ENCODE peak calls at places on chromosomes 16 and 17, in six cellular contexts. S is endothelial cell of umbilical vein, E is breast epithelium, H is Peyer's patch, W is sigmoid colon, M is spleen. Q is an unnamed sample. For H3K4me1, the result is how much of the 10 kb centered on the place peaks cover.

GRCh38 chr16:55418586-55418985 is 60.4 kb upstream of the MMP2 start:
- DNase-seq in S (no peak), E (no peak), H (no peak), W (no peak), M (no peak), Q (no peak)

GRCh38 chr17:32794533-32795246 is 82.2 kb downstream of the MYO1D start:
- DNase-seq in S (peak), E (no peak), H (peak), W (no peak), M (no peak), Q (no peak)

GRCh38 chr16:6977906-6978305 is 354.7 kb upstream of the RBFOX1 start:
- DNase-seq in S (no peak), E (no peak), H (no peak), W (no peak), M (no peak), Q (no peak)

GRCh38 chr16:3536271-3536671 is 35.5 kb downstream of the CLUAP1 start:
- DNase-seq in S (no peak), E (no peak), H (no peak), W (no peak), M (no peak), Q (no peak)

GRCh38 chr17:68600123-68600880 is 865 bp downstream of the FAM20A start:
- DNase-seq in S (no peak), E (no peak), H (no peak), W (no peak), M (peak), Q (peak)

GRCh38 chr17:49193513-49194296 is 16.7 kb downstream of the GNGT2 start:
- DNase-seq in S (peak), E (peak), H (peak), W (peak), M (peak), Q (peak)

GRCh38 chr16:27449434-27450188 is 47.6 kb downstream of the IL21R start:
- DNase-seq in S (no peak), E (no peak), H (peak), W (no peak), M (peak), Q (no peak)

GRCh38 chr17:73189417-73190099 is 3.3 kb upstream of the COG1 start:
- DNase-seq in S (no peak), E (no peak), H (peak), W (no peak), M (no peak), Q (no peak)

GRCh38 chr17:2854662-2855061 is 58.4 kb downstream of the RAP1GAP2 start:
- DNase-seq in S (no peak), E (no peak), H (no peak), W (no peak), M (no peak), Q (no peak)

GRCh38 chr16:73847090-73847489 is 449.5 kb upstream of the PSMD7 start:
- DNase-seq in S (no peak), E (no peak), H (peak), W (no peak), M (no peak), Q (no peak)

GRCh38 chr17:55238931-55239297 is 25.8 kb upstream of the HLF start:
- DNase-seq in S (no peak), E (no peak), H (no peak), W (no peak), M (no peak), Q (no peak)

GRCh38 chr17:33521784-33522183 is 228.7 kb upstream of the ASIC2 start:
- DNase-seq in S (no peak), E (no peak), H (no peak), W (no peak), M (no peak), Q (no peak)

GRCh38 chr16:88505405-88506082 is 52.5 kb downstream of the ZFPM1 start:
- DNase-seq in S (no peak), E (no peak), H (peak), W (no peak), M (no peak), Q (no peak)

GRCh38 chr16:66028505-66029216 is 337.8 kb upstream of the CDH5 start:
- DNase-seq in S (no peak), E (no peak), H (peak), W (no peak), M (no peak), Q (peak)

GRCh38 chr16:15961060-15961511 is 11.7 kb downstream of the ABCC1 start:
- DNase-seq in S (peak), E (no peak), H (peak), W (no peak), M (no peak), Q (no peak)

GRCh38 chr16:15518412-15519351 is 84.3 kb downstream of the BMERB1 start:
- DNase-seq in S (peak), E (no peak), H (no peak), W (peak), M (no peak), Q (peak)

GRCh38 chr16:87850009-87851006 is 19.0 kb downstream of the SLC7A5 start:
- DNase-seq in S (peak), E (no peak), H (peak), W (no peak), M (peak), Q (peak)

GRCh38 chr17:59287887-59288286 is 43.6 kb upstream of the YPEL2 start:
- DNase-seq in S (no peak), E (no peak), H (no peak), W (no peak), M (no peak), Q (no peak)

GRCh38 chr16:55861288-55861687 is 13.9 kb downstream of the CES5A start:
- DNase-seq in S (no peak), E (no peak), H (no peak), W (no peak), M (no peak), Q (no peak)

GRCh38 chr16:89370081-89370511 is 120.3 kb downstream of the ANKRD11 start:
- DNase-seq in S (no peak), E (no peak), H (no peak), W (no peak), M (no peak), Q (no peak)

GRCh38 chr16:30066882-30067583 is 1.5 kb downstream of the ALDOA start:
- DNase-seq in S (no peak), E (no peak), H (peak), W (peak), M (no peak), Q (no peak)

GRCh38 chr16:83002351-83003334 is 375.9 kb downstream of the CDH13 start:
- DNase-seq in S (peak), E (no peak), H (no peak), W (no peak), M (no peak), Q (no peak)

GRCh38 chr17:67546578-67547527 is 169.8 kb downstream of the PITPNC1 start:
- DNase-seq in S (peak), E (no peak), H (peak), W (peak), M (peak), Q (peak)

GRCh38 chr17:59366040-59366757 is 34.7 kb downstream of the YPEL2 start:
- DNase-seq in S (no peak), E (no peak), H (no peak), W (no peak), M (no peak), Q (peak)

GRCh38 chr17:37110012-37110701 is 161.4 kb downstream of the AATF start:
- DNase-seq in S (peak), E (no peak), H (no peak), W (no peak), M (no peak), Q (no peak)

GRCh38 chr16:74462361-74462760 is 41.1 kb upstream of the CLEC18B start:
- DNase-seq in S (no peak), E (no peak), H (peak), W (no peak), M (no peak), Q (no peak)

GRCh38 chr16:86393907-86394626 is 116.3 kb upstream of the FOXF1 start:
- DNase-seq in S (no peak), E (no peak), H (no peak), W (no peak), M (no peak), Q (no peak)

DNA sequence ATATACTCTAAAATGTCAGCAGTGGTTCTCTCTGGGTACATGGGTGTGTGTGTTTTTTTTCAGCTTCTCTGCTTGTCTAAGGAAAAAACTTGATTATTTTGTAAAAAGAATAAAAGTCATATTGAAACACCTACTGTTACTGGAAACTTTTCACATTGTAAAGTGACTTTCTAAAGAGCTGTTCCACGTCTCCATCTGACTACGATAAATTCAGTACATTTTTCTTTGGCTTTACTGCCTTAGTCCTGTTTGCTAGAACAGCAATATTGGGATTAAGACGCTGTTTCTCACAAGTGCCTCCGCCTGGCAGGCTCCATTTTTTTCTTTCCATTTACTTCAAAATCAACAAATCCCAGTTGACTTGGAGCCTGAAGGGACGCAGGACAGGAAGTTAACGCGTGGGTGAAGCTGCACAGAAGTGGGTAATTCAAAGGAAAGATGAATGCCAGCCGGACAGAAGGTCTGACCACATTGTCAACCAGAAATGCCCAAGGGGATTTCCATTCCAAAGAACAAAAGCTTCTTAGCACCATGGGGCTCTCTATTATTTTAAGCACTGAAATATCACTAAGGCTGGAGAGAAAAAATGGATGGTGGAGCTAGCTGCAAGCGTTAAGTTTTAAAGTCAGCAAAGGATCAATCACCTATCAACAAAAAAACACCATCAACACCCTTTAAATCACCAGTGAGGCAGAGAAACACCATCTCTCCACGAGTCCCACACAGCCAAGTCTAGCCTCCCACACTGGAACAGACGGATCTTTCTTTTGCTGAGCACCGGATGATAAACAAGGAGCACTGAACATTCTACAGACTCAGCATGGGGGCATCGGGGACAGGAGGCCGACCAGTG is 8.4 kb downstream of the GLOD4 start:
- DNase-seq in S (no peak), E (no peak), H (no peak), W (no peak), M (no peak), Q (no peak)
- H3K27ac ChIP-seq in S (no peak), E (no peak), H (no peak), W (no peak), M (no peak), Q (no peak)

GRCh38 chr17:77318491-77319210 is 177.9 kb downstream of the SEC14L1 start:
- DNase-seq in S (no peak), E (no peak), H (peak), W (peak), M (peak), Q (peak)
- TF ChIP-seq POLR2A in S (no peak), E (no peak), H (no peak), W (no peak), M (no peak), Q (no peak)

GRCh38 chr16:70734522-70734921 is 48.7 kb upstream of the MTSS2 start:
- DNase-seq in S (no peak), E (no peak), H (no peak), W (no peak), M (no peak), Q (no peak)
- H3K4me1 ChIP-seq in S (under half), E (under half), H (under half), W (half or more), M (under half), Q (under half)

DNA sequence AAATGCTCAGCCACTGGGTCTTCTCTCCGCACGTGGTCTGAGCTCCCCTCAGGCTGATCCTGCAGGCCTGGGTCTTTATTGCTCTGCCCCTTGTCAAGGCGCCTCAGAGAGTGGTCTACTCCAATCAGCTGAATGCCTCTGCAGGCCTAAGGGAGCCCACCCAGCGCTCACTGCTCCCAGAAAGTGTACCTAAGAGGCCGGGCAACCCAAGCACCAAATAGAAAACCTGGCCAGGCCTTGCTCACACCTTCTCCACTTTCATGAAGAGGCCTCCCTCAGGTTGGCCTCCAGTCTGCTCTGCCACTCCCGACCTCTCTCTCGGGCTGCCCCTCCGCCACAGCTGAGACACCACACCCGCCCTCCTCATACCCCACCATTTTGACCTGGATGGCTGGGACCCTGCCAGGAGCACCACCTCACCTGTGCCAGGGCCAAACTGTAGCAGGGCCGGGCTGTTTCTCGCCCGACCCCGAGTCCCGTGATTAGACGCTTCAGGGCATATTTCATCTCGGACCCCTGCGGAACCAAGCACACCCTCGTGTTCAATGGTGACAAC is 665 bp downstream of the MYBBP1A start:
- DNase-seq in S (no peak), E (no peak), H (no peak), W (peak), M (no peak), Q (no peak)
- H3K27ac ChIP-seq in S (peak), E (peak), H (no peak), W (peak), M (peak), Q (peak)

GRCh38 chr17:16442594-16443389 is 27.4 kb downstream of the TRPV2 start:
- DNase-seq in S (no peak), E (no peak), H (no peak), W (no peak), M (no peak), Q (no peak)
- TF ChIP-seq POLR2A in S (peak), E (no peak), H (no peak), W (no peak), M (no peak), Q (no peak)

Q was measured in uterus.